ENCODE peak calls at places on chromosomes 6 and 20, in four cellular contexts. G is sciatic nerve, K is A172, Q is heart left ventricle. P is an unnamed sample.

GRCh38 chr20:50401047-50401586 is 109.1 kb upstream of the PTPN1 start:
- DNase-seq in G (no peak), K (no peak), Q (no peak), P (no peak)

GRCh38 chr6:107820571-107821261 is 3.4 kb downstream of the SCML4 start:
- DNase-seq in G (no peak), K (no peak), Q (no peak), P (no peak)

GRCh38 chr6:152318278-152318677 is 318.9 kb downstream of the SYNE1 start:
- DNase-seq in G (no peak), K (no peak), Q (no peak), P (no peak)

GRCh38 chr6:26269406-26270120 is 95.4 kb upstream of the BTN3A2 start:
- DNase-seq in G (no peak), K (no peak), Q (no peak), P (no peak)

GRCh38 chr6:15213838-15214398 is 32.0 kb upstream of the JARID2 start:
- DNase-seq in G (no peak), K (no peak), Q (no peak), P (no peak)

GRCh38 chr20:47727170-47727880 is 58.0 kb downstream of the SULF2 start:
- DNase-seq in G (peak), K (no peak), Q (peak), P (peak)

GRCh38 chr6:50823130-50823920 is 4.7 kb downstream of the TFAP2B start:
- DNase-seq in G (no peak), K (no peak), Q (no peak), P (no peak)

GRCh38 chr20:38804682-38805501 is 605 bp upstream of the PPP1R16B start:
- DNase-seq in G (no peak), K (no peak), Q (no peak), P (no peak)

GRCh38 chr20:63054695-63055240 is 48.0 kb upstream of the BHLHE23 start:
- DNase-seq in G (peak), K (no peak), Q (peak), P (peak)

GRCh38 chr6:70997379-70997778 is 40.5 kb upstream of the B3GAT2 start:
- DNase-seq in G (no peak), K (no peak), Q (no peak), P (no peak)

GRCh38 chr6:111880181-111880944 is 7.1 kb upstream of the FYN start:
- DNase-seq in G (no peak), K (peak), Q (no peak), P (no peak)

GRCh38 chr20:14711681-14712080 is 374.3 kb upstream of the FLRT3 start:
- DNase-seq in G (no peak), K (no peak), Q (no peak), P (no peak)

GRCh38 chr6:42136508-42137191 is 5.8 kb downstream of the C6orf132 start:
- DNase-seq in G (no peak), K (peak), Q (no peak), P (no peak)

GRCh38 chr6:159434410-159434809 is 258.6 kb downstream of the SOD2 start:
- DNase-seq in G (no peak), K (no peak), Q (no peak), P (no peak)

GRCh38 chr20:44728835-44729342 is 13.7 kb downstream of the CCN5 start:
- DNase-seq in G (no peak), K (peak), Q (peak), P (no peak)

GRCh38 chr6:154249499-154250298 is 106.9 kb downstream of the IPCEF1 start:
- DNase-seq in G (no peak), K (no peak), Q (no peak), P (no peak)

GRCh38 chr20:48787861-48788375 is 39.9 kb downstream of the PREX1 start:
- DNase-seq in G (no peak), K (peak), Q (no peak), P (no peak)

GRCh38 chr20:5448449-5449118 is 131.8 kb upstream of the PROKR2 start:
- DNase-seq in G (no peak), K (peak), Q (no peak), P (no peak)

GRCh38 chr20:49811825-49812462 is 684 bp upstream of the SLC9A8 start:
- DNase-seq in G (no peak), K (peak), Q (no peak), P (no peak)

GRCh38 chr6:90027004-90027403 is 132.7 kb downstream of the GJA10 start:
- DNase-seq in G (no peak), K (no peak), Q (no peak), P (no peak)

GRCh38 chr20:50788045-50788867 is 6.6 kb upstream of the BCAS4 start:
- DNase-seq in G (no peak), K (peak), Q (no peak), P (no peak)

GRCh38 chr6:36598326-36598725 is 4.2 kb downstream of the SRSF3 start:
- DNase-seq in G (no peak), K (no peak), Q (no peak), P (no peak)

GRCh38 chr6:107704377-107705013 is 119.6 kb downstream of the SCML4 start:
- DNase-seq in G (no peak), K (peak), Q (no peak), P (no peak)

GRCh38 chr6:43980004-43980795 is 147.1 kb downstream of the MRPL14 start:
- DNase-seq in G (peak), K (no peak), Q (no peak), P (peak)

P was measured in cardiac septum.